ENCODE peak calls at places on chromosomes 12 and 14, in six cellular contexts. W, O, R, D, C and I are unnamed samples.

GRCh38 chr14:55448146-55448614 is 7.8 kb upstream of the TBPL2 start:
- DNase-seq in D (no peak), C (no peak), R (no peak), W (peak), O (no peak), I (no peak)

GRCh38 chr14:31207746-31208545 is at the start of gene HECTD1:
- DNase-seq in R (peak), W (peak), C (peak), O (peak), D (peak), I (peak)

GRCh38 chr14:90615444-90616095 is 200.7 kb downstream of the TTC7B start:
- DNase-seq in C (no peak), R (no peak), D (no peak), O (no peak), W (no peak), I (no peak)

GRCh38 chr14:90804292-90804671 is 11.9 kb downstream of the TTC7B start:
- DNase-seq in C (no peak), D (no peak), W (no peak), R (no peak), O (no peak), I (no peak)

GRCh38 chr12:6607751-6608591 is 792 bp upstream of the CHD4 start:
- DNase-seq in R (no peak), C (no peak), W (peak), D (peak), O (peak), I (peak)

GRCh38 chr12:32240833-32241232 is 134.2 kb downstream of the BICD1 start:
- DNase-seq in D (no peak), O (no peak), C (no peak), R (no peak), W (peak), I (no peak)

GRCh38 chr12:88406905-88407304 is 173.4 kb downstream of the KITLG start:
- DNase-seq in W (no peak), O (no peak), C (no peak), D (no peak), R (no peak), I (no peak)

GRCh38 chr14:21711360-21711961 is 37.8 kb upstream of the OR4E1 start:
- DNase-seq in C (peak), W (peak), O (peak), D (no peak), R (peak), I (peak)

GRCh38 chr12:25377475-25378179 is 126.9 kb upstream of the KRAS start:
- DNase-seq in W (peak), R (no peak), O (no peak), D (no peak), C (peak), I (peak)

GRCh38 chr12:75724913-75725312 is 213.5 kb upstream of the KRR1 start:
- DNase-seq in C (no peak), W (peak), D (no peak), O (peak), R (no peak), I (no peak)

GRCh38 chr14:105836730-105837129 is 310.3 kb downstream of the TMEM121 start:
- DNase-seq in D (no peak), R (no peak), W (no peak), C (no peak), O (no peak), I (no peak)

GRCh38 chr14:103748539-103748867 is 32.9 kb downstream of the ZFYVE21 start:
- DNase-seq in D (no peak), O (peak), W (no peak), C (peak), R (no peak), I (no peak)

GRCh38 chr14:90536092-90536491 is 139.3 kb downstream of the CALM1 start:
- DNase-seq in C (no peak), R (no peak), O (no peak), D (no peak), W (no peak), I (peak)

GRCh38 chr12:104698871-104699270 is 242.1 kb downstream of the CHST11 start:
- DNase-seq in D (no peak), R (no peak), C (no peak), W (peak), O (no peak), I (no peak)

GRCh38 chr12:69396041-69396440 is 36.5 kb downstream of the YEATS4 start:
- DNase-seq in R (no peak), C (no peak), D (no peak), O (no peak), W (no peak), I (no peak)

GRCh38 chr14:68548194-68549056 is 244.4 kb downstream of the ZFP36L1 start:
- DNase-seq in O (no peak), R (no peak), W (peak), D (no peak), C (no peak), I (no peak)

GRCh38 chr12:64826234-64826633 is 1.8 kb downstream of the TBC1D30 start:
- DNase-seq in W (peak), R (peak), O (no peak), C (peak), D (no peak), I (peak)

GRCh38 chr12:22904485-22904884 is 279.5 kb downstream of the ETNK1 start:
- DNase-seq in D (no peak), C (no peak), O (no peak), R (no peak), W (no peak), I (no peak)

GRCh38 chr12:106774808-106775524 is 484 bp downstream of the RIC8B start:
- DNase-seq in D (no peak), W (no peak), C (no peak), O (peak), R (no peak), I (no peak)

GRCh38 chr12:18799561-18799960 is 61.6 kb downstream of the CAPZA3 start:
- DNase-seq in W (peak), D (no peak), R (no peak), O (no peak), C (no peak), I (no peak)

GRCh38 chr12:110592078-110592477 is 9.0 kb upstream of the PPTC7 start:
- DNase-seq in D (no peak), C (no peak), W (no peak), O (no peak), R (no peak), I (no peak)

GRCh38 chr12:126093911-126094310 is 1028.7 kb downstream of the AACS start:
- DNase-seq in O (peak), D (no peak), C (no peak), R (no peak), W (peak), I (no peak)

GRCh38 chr12:6226701-6227096 is 26.5 kb downstream of the CD9 start:
- DNase-seq in D (no peak), R (no peak), W (no peak), O (no peak), C (no peak), I (no peak)